ENCODE peak calls at places on chromosomes 12 and 14, in six cellular contexts. W, Z, E, M, A and H are unnamed samples.

GRCh38 chr14:55160989-55161388 is 30.4 kb downstream of the DLGAP5 start:
- DNase-seq in W (peak; percentile 50), Z (no peak), E (no peak), M (no peak), A (no peak), H (no peak)

GRCh38 chr12:107468182-107468581 is 217.4 kb upstream of the PWP1 start:
- DNase-seq in W (no peak), Z (no peak), E (no peak), M (no peak), A (no peak), H (no peak)

GRCh38 chr12:120546050-120546386 is 11.9 kb downstream of the RNF10 start:
- DNase-seq in W (no peak), Z (no peak), E (no peak), M (no peak), A (no peak), H (no peak)

GRCh38 chr12:5435161-5435560 is 3.3 kb downstream of the NTF3 start:
- DNase-seq in W (no peak), Z (no peak), E (no peak), M (no peak), A (no peak), H (peak; percentile 17)

GRCh38 chr12:28652239-28652638 is 462.0 kb downstream of the CCDC91 start:
- DNase-seq in W (no peak), Z (no peak), E (no peak), M (no peak), A (no peak), H (no peak)

GRCh38 chr12:121512561-121512960 is 68.3 kb downstream of the KDM2B start:
- DNase-seq in W (no peak), Z (no peak), E (no peak), M (no peak), A (no peak), H (no peak)

GRCh38 chr12:107660861-107661415 is 24.7 kb upstream of the PWP1 start:
- DNase-seq in W (no peak), Z (no peak), E (no peak), M (no peak), A (no peak), H (no peak)

GRCh38 chr12:6383572-6384498 is at the start of gene LTBR:
- DNase-seq in W (no peak), Z (peak; percentile 95), E (peak; percentile 97), M (peak; percentile 96), A (peak; percentile 82), H (peak; percentile 98)

GRCh38 chr12:27896419-27896990 is 76.0 kb downstream of the PTHLH start:
- DNase-seq in W (no peak), Z (no peak), E (no peak), M (no peak), A (no peak), H (no peak)

GRCh38 chr12:94589591-94590001 is 60.8 kb downstream of the TMCC3 start:
- DNase-seq in W (no peak), Z (no peak), E (no peak), M (no peak), A (no peak), H (no peak)

GRCh38 chr12:5124401-5124800 is 80.7 kb downstream of the KCNA5 start:
- DNase-seq in W (no peak), Z (no peak), E (no peak), M (no peak), A (no peak), H (no peak)

DNA sequence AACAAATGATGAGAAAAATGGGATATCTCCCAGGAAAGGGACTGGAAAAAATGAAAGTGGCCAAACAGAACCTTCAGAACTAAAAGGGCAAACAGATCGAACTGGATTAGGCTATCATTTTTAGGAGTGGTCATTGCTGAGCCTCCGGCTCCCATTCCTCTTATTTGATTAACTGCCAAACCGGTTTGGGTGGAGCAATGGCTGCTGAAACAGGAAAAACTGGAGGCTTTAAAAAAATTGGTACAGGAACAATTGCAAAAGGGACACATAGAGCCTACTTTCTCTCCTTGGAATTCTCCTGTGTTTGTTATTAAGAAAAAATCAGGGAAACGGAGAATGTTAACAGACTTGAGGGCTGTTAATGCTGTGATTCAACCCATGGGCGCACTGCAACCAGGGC is 49.7 kb downstream of the TNFAIP2 start:
- DNase-seq in W (no peak), Z (no peak), E (no peak), M (no peak), A (no peak), H (no peak)
- H3K9me3 ChIP-seq in W (peaks cover 10% of the 10 kb centered on the region), Z (peaks cover 36% of the 10 kb centered on the region), E (peaks cover 77% of the 10 kb centered on the region), M (no peaks in the 10 kb centered on the region), A (peaks cover 2% of the 10 kb centered on the region), H (peaks cover 21% of the 10 kb centered on the region)

DNA sequence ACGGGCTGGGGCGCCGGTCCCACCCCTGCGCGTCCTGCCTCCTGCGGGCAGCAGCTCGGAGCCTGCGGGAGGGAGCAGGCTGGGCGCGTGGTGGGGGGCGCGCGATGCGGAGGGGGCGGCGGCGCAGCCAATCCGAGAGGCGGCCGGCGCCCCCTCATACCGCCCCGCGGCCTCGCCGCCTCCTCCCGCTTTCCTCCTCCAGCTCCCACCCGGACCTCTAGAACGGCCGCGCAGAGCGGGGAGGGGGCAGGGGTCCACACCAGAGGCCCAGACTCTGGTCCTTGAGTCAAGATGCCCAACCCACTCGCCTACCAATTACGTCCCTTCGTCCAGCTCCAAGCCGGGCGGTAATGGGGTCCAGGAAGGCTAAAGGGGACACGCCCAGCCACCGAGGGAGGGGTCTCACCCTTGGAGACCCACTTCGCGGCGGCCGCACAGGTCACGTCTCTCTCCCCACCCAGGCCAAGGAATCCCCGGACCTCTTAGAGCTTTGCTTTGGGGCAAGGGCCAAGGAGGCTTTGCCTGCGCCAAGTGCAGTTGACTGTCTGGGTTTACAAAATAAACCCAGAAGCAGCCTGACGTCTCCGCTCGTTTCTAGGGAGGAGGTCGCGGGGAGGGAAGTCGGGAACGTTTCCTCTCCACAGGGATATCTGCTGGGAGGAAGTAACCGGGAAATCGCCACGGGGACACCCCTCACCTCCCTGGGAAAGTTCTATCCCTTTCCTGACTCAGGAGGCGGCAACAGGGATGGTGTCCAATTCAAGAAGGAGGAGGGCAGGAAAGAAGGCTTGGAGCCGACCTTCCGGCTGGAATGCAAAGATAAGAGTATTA is at the start of gene AMIGO2:
- DNase-seq in W (no peak), Z (peak; percentile 68), E (peak; percentile 36), M (peak; percentile 33), A (peak; percentile 57), H (no peak)
- TF ChIP-seq POLR2AphosphoS5 in W (no peak), Z (no peak), E (peak; percentile 14), M (no peak), A (no peak), H (peak; percentile 34)

GRCh38 chr14:70662080-70662479 is 20.4 kb downstream of the TTC9 start:
- DNase-seq in W (no peak), Z (no peak), E (no peak), M (no peak), A (no peak), H (no peak)

GRCh38 chr14:70658899-70659298 is 17.2 kb downstream of the TTC9 start:
- DNase-seq in W (no peak), Z (no peak), E (no peak), M (no peak), A (no peak), H (no peak)

GRCh38 chr14:70663707-70664179 is 22.0 kb downstream of the TTC9 start:
- DNase-seq in W (no peak), Z (no peak), E (no peak), M (no peak), A (no peak), H (no peak)

GRCh38 chr14:70662816-70663215 is 21.1 kb downstream of the TTC9 start:
- DNase-seq in W (no peak), Z (no peak), E (no peak), M (no peak), A (no peak), H (no peak)

GRCh38 chr14:70660967-70661871 is 19.5 kb downstream of the TTC9 start:
- DNase-seq in W (no peak), Z (peak; percentile 61), E (peak; percentile 80), M (peak; percentile 64), A (no peak), H (no peak)
- TF ChIP-seq CTCF in W (no peak), Z (no peak), E (no peak), M (peak; percentile 35), A (no peak), H (no peak)

DNA sequence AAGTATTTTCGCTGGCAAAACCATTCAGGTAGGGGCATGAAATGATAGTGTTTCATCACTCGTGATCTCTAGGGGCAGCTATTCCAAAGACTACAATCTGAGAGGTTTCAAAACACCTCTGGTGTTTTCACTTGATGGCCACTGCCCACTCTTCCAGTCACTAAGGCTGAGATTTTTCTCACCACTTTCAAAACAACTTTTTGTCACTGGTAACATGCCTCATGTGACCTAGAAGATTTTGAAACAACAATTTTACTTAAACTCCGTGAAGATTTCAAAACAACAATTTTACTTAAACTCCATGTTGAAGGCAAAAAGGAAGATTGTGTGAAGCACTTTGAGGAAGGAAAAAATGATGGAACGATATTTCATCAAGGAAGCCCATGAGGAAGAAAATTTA is 1.2 kb upstream of the IRAK3 start:
- DNase-seq in W (no peak), Z (no peak), E (no peak), M (no peak), A (no peak), H (no peak)
- H3K9me3 ChIP-seq in W (no peaks in the 10 kb centered on the region), Z (no peaks in the 10 kb centered on the region), E (no peaks in the 10 kb centered on the region), M (no peaks in the 10 kb centered on the region), A (no peaks in the 10 kb centered on the region), H (no peaks in the 10 kb centered on the region)